ENCODE peak calls at places on chromosomes 3 and 15, in five cellular contexts. J is activated CD4-positive, alpha-beta T cell treated with anti-CD3 and anti-CD28 coated beads for 48 hours; M is stimulated activated CD4-positive, alpha-beta T cell treated with anti-CD3 and anti-CD28 coated beads, Interleukin-15, amount 100 ng/mL, for 48 hours; X is NCI-H2081 treated with DMSO at 0.1 percent for 48 hours; Z is tibial nerve. I is an unnamed sample.
A peak's percentile ranks its signal among the peaks of the same experiment; 100 is the strongest.

GRCh38 chr15:101558217-101558941 is 68.9 kb upstream of the PCSK6 start:
- DNase-seq in X (no peak), M (no peak), Z (no peak), J (no peak), I (no peak)

GRCh38 chr15:100958326-100959065 is 39.3 kb downstream of the LRRK1 start:
- DNase-seq in Z (no peak), X (no peak), J (no peak), M (no peak), I (no peak)

GRCh38 chr3:40073310-40074007 is 236.0 kb upstream of the EIF1B start:
- DNase-seq in M (no peak), J (no peak), Z (no peak), X (no peak), I (no peak)

GRCh38 chr3:132880986-132881385 is 157.2 kb upstream of the TMEM108 start:
- DNase-seq in J (no peak), M (no peak), Z (no peak), X (no peak), I (no peak)

GRCh38 chr3:184361932-184362667 is 590 bp downstream of the POLR2H start:
- DNase-seq in M (peak; percentile 33), J (peak; percentile 63), Z (no peak), X (peak; percentile 19), I (no peak)

GRCh38 chr3:39378957-39379777 is 4.0 kb upstream of the SLC25A38 start:
- DNase-seq in X (no peak), M (no peak), Z (no peak), J (no peak), I (no peak)

GRCh38 chr15:70149667-70150404 is 52.1 kb upstream of the TLE3 start:
- DNase-seq in J (no peak), Z (no peak), X (no peak), M (no peak), I (no peak)

GRCh38 chr3:170080605-170081004 is 42.8 kb downstream of the GPR160 start:
- DNase-seq in Z (no peak), M (no peak), J (no peak), X (no peak), I (no peak)

GRCh38 chr3:24047513-24047912 is 102.4 kb downstream of the NR1D2 start:
- DNase-seq in J (no peak), Z (no peak), M (no peak), X (no peak), I (no peak)

GRCh38 chr3:141875893-141876380 is 506 bp upstream of the ATP1B3 start:
- DNase-seq in X (peak; percentile 55), Z (peak; percentile 64), J (peak; percentile 82), M (peak; percentile 59), I (peak; percentile 36)

GRCh38 chr15:47727676-47728075 is 10.4 kb downstream of the SEMA6D start:
- DNase-seq in X (no peak), J (no peak), Z (no peak), M (no peak), I (no peak)

I was measured in gastrocnemius medialis.